ENCODE peak calls at places on chromosomes 3 and 15, in eight cellular contexts. O, D, G, C, X, N, Z and Y are unnamed samples.

GRCh38 chr3:100455841-100456550 is 36.4 kb upstream of the TMEM45A start:
- DNase-seq in N (no peak), O (no peak), Z (no peak), G (no peak), C (no peak), D (no peak), X (no peak), Y (no peak)

GRCh38 chr3:62531981-62532380 is 158.6 kb upstream of the FEZF2 start:
- DNase-seq in O (no peak), G (no peak), N (no peak), Z (no peak), X (no peak), C (no peak), D (no peak), Y (no peak)

GRCh38 chr3:184795493-184796198 is 16.3 kb upstream of the VPS8 start:
- DNase-seq in D (no peak), C (peak; percentile 61), Z (no peak), N (no peak), G (no peak), X (no peak), O (no peak), Y (no peak)

GRCh38 chr3:108088697-108089096 is 2.1 kb downstream of the CD47 start:
- DNase-seq in Z (no peak), D (no peak), X (no peak), N (no peak), G (no peak), C (no peak), O (no peak), Y (no peak)

GRCh38 chr15:89441295-89441762 is 55.1 kb downstream of the RHCG start:
- DNase-seq in N (no peak), G (no peak), O (no peak), C (no peak), X (peak; percentile 85), D (peak; percentile 47), Z (no peak), Y (no peak)

GRCh38 chr3:182683335-182684257 is 109.7 kb upstream of the ATP11B start:
- DNase-seq in Z (peak; percentile 87), G (peak; percentile 17), O (peak; percentile 71), D (peak; percentile 74), N (peak; percentile 58), X (peak; percentile 49), C (peak; percentile 66), Y (no peak)

GRCh38 chr15:48120751-48121150 is at the start of gene SLC24A5:
- DNase-seq in Z (no peak), N (no peak), G (no peak), X (no peak), O (no peak), C (no peak), D (no peak), Y (no peak)

GRCh38 chr3:101240719-101241118 is 79.7 kb downstream of the IMPG2 start:
- DNase-seq in X (no peak), G (no peak), Z (no peak), C (no peak), N (no peak), O (no peak), D (no peak), Y (no peak)

GRCh38 chr3:148330486-148330885 is 367.2 kb upstream of the AGTR1 start:
- DNase-seq in X (no peak), D (no peak), G (no peak), Z (no peak), O (no peak), C (no peak), N (no peak), Y (no peak)

GRCh38 chr15:91578511-91578910 is 275.0 kb upstream of the SLCO3A1 start:
- DNase-seq in D (no peak), O (no peak), G (no peak), Z (no peak), C (no peak), X (no peak), N (no peak), Y (no peak)